ENCODE peak calls at places on chromosome 5, in seven cellular contexts. One of them, this sample, is unnamed.

GRCh38 chr5:158286827-158287226 is 427.9 kb upstream of the CLINT1 start:
- DNase-seq in uterus: no peak
- DNase-seq in HepG2: no peak
- DNase-seq in transverse colon: no peak
- DNase-seq in lower leg skin: no peak
- DNase-seq in ovary: no peak
- DNase-seq in body of pancreas: no peak
- DNase-seq in this sample: no peak

GRCh38 chr5:132498152-132498551 is 7.6 kb upstream of the IRF1 start:
- DNase-seq in uterus: peak; percentile 54
- DNase-seq in HepG2: no peak
- DNase-seq in transverse colon: no peak
- DNase-seq in lower leg skin: peak; percentile 39
- DNase-seq in ovary: peak; percentile 53
- DNase-seq in body of pancreas: peak; percentile 73
- DNase-seq in this sample: no peak

GRCh38 chr5:143896981-143897380 is 85.0 kb downstream of the HMHB1 start:
- DNase-seq in uterus: no peak
- DNase-seq in HepG2: no peak
- DNase-seq in transverse colon: no peak
- DNase-seq in lower leg skin: no peak
- DNase-seq in ovary: no peak
- DNase-seq in body of pancreas: no peak
- DNase-seq in this sample: no peak

GRCh38 chr5:11384441-11385250 is 519.6 kb downstream of the CTNND2 start:
- DNase-seq in uterus: no peak
- DNase-seq in HepG2: no peak
- DNase-seq in transverse colon: no peak
- DNase-seq in lower leg skin: no peak
- DNase-seq in ovary: peak; percentile 58
- DNase-seq in body of pancreas: peak; percentile 40
- DNase-seq in this sample: no peak

GRCh38 chr5:111389390-111390082 is 122.8 kb downstream of the STARD4 start:
- DNase-seq in uterus: no peak
- DNase-seq in HepG2: no peak
- DNase-seq in transverse colon: no peak
- DNase-seq in lower leg skin: no peak
- DNase-seq in ovary: no peak
- DNase-seq in body of pancreas: no peak
- DNase-seq in this sample: no peak

GRCh38 chr5:122498163-122498562 is 186.1 kb downstream of the SNCAIP start:
- DNase-seq in uterus: no peak
- DNase-seq in HepG2: no peak
- DNase-seq in transverse colon: no peak
- DNase-seq in lower leg skin: no peak
- DNase-seq in ovary: peak; percentile 46
- DNase-seq in body of pancreas: no peak
- DNase-seq in this sample: no peak

GRCh38 chr5:160869962-160870521 is 18.0 kb upstream of the ATP10B start:
- DNase-seq in uterus: no peak
- DNase-seq in HepG2: no peak
- DNase-seq in transverse colon: no peak
- DNase-seq in lower leg skin: no peak
- DNase-seq in ovary: no peak
- DNase-seq in body of pancreas: no peak
- DNase-seq in this sample: no peak

GRCh38 chr5:135386096-135386495 is 12.9 kb downstream of the MACROH2A1 start:
- DNase-seq in uterus: no peak
- DNase-seq in HepG2: no peak
- DNase-seq in transverse colon: no peak
- DNase-seq in lower leg skin: no peak
- DNase-seq in ovary: no peak
- DNase-seq in body of pancreas: peak; percentile 25
- DNase-seq in this sample: no peak

GRCh38 chr5:30194595-30194994 is 998.9 kb upstream of the CDH6 start:
- DNase-seq in uterus: no peak
- DNase-seq in HepG2: no peak
- DNase-seq in transverse colon: no peak
- DNase-seq in lower leg skin: no peak
- DNase-seq in ovary: no peak
- DNase-seq in body of pancreas: no peak
- DNase-seq in this sample: no peak

GRCh38 chr5:157265714-157266285 is at the start of gene CYFIP2:
- DNase-seq in uterus: peak; percentile 46
- DNase-seq in HepG2: no peak
- DNase-seq in transverse colon: peak; percentile 80
- DNase-seq in lower leg skin: no peak
- DNase-seq in ovary: peak; percentile 63
- DNase-seq in body of pancreas: peak; percentile 57
- DNase-seq in this sample: peak; percentile 66

GRCh38 chr5:76175821-76176403 is 92.7 kb downstream of the SV2C start:
- DNase-seq in uterus: no peak
- DNase-seq in HepG2: no peak
- DNase-seq in transverse colon: no peak
- DNase-seq in lower leg skin: no peak
- DNase-seq in ovary: no peak
- DNase-seq in body of pancreas: no peak
- DNase-seq in this sample: peak; percentile 73

GRCh38 chr5:98569288-98569687 is 204.2 kb upstream of the RGMB start:
- DNase-seq in uterus: no peak
- DNase-seq in HepG2: no peak
- DNase-seq in transverse colon: no peak
- DNase-seq in lower leg skin: no peak
- DNase-seq in ovary: no peak
- DNase-seq in body of pancreas: no peak
- DNase-seq in this sample: no peak

GRCh38 chr5:52356311-52356918 is 431.3 kb upstream of the ITGA1 start:
- DNase-seq in uterus: no peak
- DNase-seq in HepG2: no peak
- DNase-seq in transverse colon: no peak
- DNase-seq in lower leg skin: no peak
- DNase-seq in ovary: no peak
- DNase-seq in body of pancreas: no peak
- DNase-seq in this sample: peak; percentile 19

GRCh38 chr5:180988592-180988991 is at the start of gene BTNL3:
- DNase-seq in uterus: no peak
- DNase-seq in HepG2: no peak
- DNase-seq in transverse colon: peak; percentile 39
- DNase-seq in lower leg skin: no peak
- DNase-seq in ovary: no peak
- DNase-seq in body of pancreas: no peak
- DNase-seq in this sample: no peak

GRCh38 chr5:58849995-58850667 is 267.3 kb downstream of the RAB3C start:
- DNase-seq in uterus: no peak
- DNase-seq in HepG2: peak; percentile 87
- DNase-seq in transverse colon: peak; percentile 20
- DNase-seq in lower leg skin: no peak
- DNase-seq in ovary: no peak
- DNase-seq in body of pancreas: peak; percentile 88
- DNase-seq in this sample: peak; percentile 59

GRCh38 chr5:40486437-40487270 is 193.1 kb upstream of the PTGER4 start:
- DNase-seq in uterus: no peak
- DNase-seq in HepG2: no peak
- DNase-seq in transverse colon: no peak
- DNase-seq in lower leg skin: peak; percentile 19
- DNase-seq in ovary: no peak
- DNase-seq in body of pancreas: peak; percentile 48
- DNase-seq in this sample: peak; percentile 92

GRCh38 chr5:159211712-159212111 is 2.4 kb upstream of the RNF145 start:
- DNase-seq in uterus: no peak
- DNase-seq in HepG2: no peak
- DNase-seq in transverse colon: peak; percentile 48
- DNase-seq in lower leg skin: no peak
- DNase-seq in ovary: no peak
- DNase-seq in body of pancreas: no peak
- DNase-seq in this sample: peak; percentile 32

GRCh38 chr5:159779481-159779880 is 136.8 kb upstream of the ADRA1B start:
- DNase-seq in uterus: no peak
- DNase-seq in HepG2: no peak
- DNase-seq in transverse colon: no peak
- DNase-seq in lower leg skin: no peak
- DNase-seq in ovary: no peak
- DNase-seq in body of pancreas: no peak
- DNase-seq in this sample: no peak

GRCh38 chr5:5014836-5015235 is 125.3 kb upstream of the ADAMTS16 start:
- DNase-seq in uterus: no peak
- DNase-seq in HepG2: no peak
- DNase-seq in transverse colon: no peak
- DNase-seq in lower leg skin: no peak
- DNase-seq in ovary: no peak
- DNase-seq in body of pancreas: no peak
- DNase-seq in this sample: no peak

GRCh38 chr5:93602261-93603149 is 19.5 kb downstream of the NR2F1 start:
- DNase-seq in uterus: no peak
- DNase-seq in HepG2: no peak
- DNase-seq in transverse colon: no peak
- DNase-seq in lower leg skin: no peak
- DNase-seq in ovary: no peak
- DNase-seq in body of pancreas: no peak
- DNase-seq in this sample: no peak

GRCh38 chr5:35780236-35780635 is 76.5 kb upstream of the IL7R start:
- DNase-seq in uterus: no peak
- DNase-seq in HepG2: no peak
- DNase-seq in transverse colon: no peak
- DNase-seq in lower leg skin: no peak
- DNase-seq in ovary: no peak
- DNase-seq in body of pancreas: no peak
- DNase-seq in this sample: no peak

GRCh38 chr5:100676807-100677631 is 141.8 kb downstream of the FAM174A start:
- DNase-seq in uterus: no peak
- DNase-seq in HepG2: no peak
- DNase-seq in transverse colon: no peak
- DNase-seq in lower leg skin: no peak
- DNase-seq in ovary: no peak
- DNase-seq in body of pancreas: no peak
- DNase-seq in this sample: no peak

GRCh38 chr5:42813533-42813932 is 1.8 kb upstream of the SELENOP start:
- DNase-seq in uterus: peak; percentile 16
- DNase-seq in HepG2: peak; percentile 59
- DNase-seq in transverse colon: no peak
- DNase-seq in lower leg skin: no peak
- DNase-seq in ovary: no peak
- DNase-seq in body of pancreas: no peak
- DNase-seq in this sample: no peak

GRCh38 chr5:5209510-5210286 is 69.6 kb downstream of the ADAMTS16 start:
- DNase-seq in uterus: no peak
- DNase-seq in HepG2: no peak
- DNase-seq in transverse colon: no peak
- DNase-seq in lower leg skin: no peak
- DNase-seq in ovary: no peak
- DNase-seq in body of pancreas: no peak
- DNase-seq in this sample: no peak

GRCh38 chr5:88833371-88834107 is 49.4 kb downstream of the MEF2C start:
- DNase-seq in uterus: peak; percentile 43
- DNase-seq in HepG2: no peak
- DNase-seq in transverse colon: peak; percentile 38
- DNase-seq in lower leg skin: peak; percentile 49
- DNase-seq in ovary: peak; percentile 47
- DNase-seq in body of pancreas: peak; percentile 55
- DNase-seq in this sample: no peak

GRCh38 chr5:151238303-151238741 is 14.4 kb upstream of the CCDC69 start:
- DNase-seq in uterus: peak; percentile 60
- DNase-seq in HepG2: no peak
- DNase-seq in transverse colon: peak; percentile 39
- DNase-seq in lower leg skin: no peak
- DNase-seq in ovary: peak; percentile 68
- DNase-seq in body of pancreas: no peak
- DNase-seq in this sample: peak; percentile 47
- TF ChIP-seq POLR2A in uterus: no peak
- TF ChIP-seq POLR2A in HepG2: no peak
- TF ChIP-seq POLR2A in transverse colon: no peak
- TF ChIP-seq POLR2A in lower leg skin: no peak
- TF ChIP-seq POLR2A in ovary: no peak
- TF ChIP-seq POLR2A in body of pancreas: no peak
- TF ChIP-seq POLR2A in this sample: no peak

DNA sequence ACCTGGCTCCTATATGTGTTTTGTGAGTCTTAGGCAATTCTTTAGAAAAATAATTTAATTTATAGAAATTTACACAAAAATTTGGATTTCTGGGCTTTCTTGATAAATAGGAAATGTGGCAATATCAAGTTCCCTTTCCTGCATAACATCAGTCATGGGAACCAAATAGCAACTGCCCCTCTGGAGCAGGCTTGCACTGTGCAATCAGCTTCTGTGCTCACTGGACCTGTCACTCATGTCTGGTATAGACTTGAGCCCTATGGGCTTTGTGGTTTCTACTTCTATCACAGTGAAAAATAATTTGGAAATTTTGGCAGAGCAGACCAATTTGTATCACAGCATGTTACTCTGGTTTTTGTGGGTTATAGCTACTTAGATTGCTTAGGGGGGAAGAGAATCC is 131.7 kb downstream of the ADGRV1 start:
- DNase-seq in uterus: no peak
- DNase-seq in HepG2: no peak
- DNase-seq in transverse colon: no peak
- DNase-seq in lower leg skin: no peak
- DNase-seq in ovary: no peak
- DNase-seq in body of pancreas: peak; percentile 10
- DNase-seq in this sample: peak; percentile 5
- H3K4me3 ChIP-seq in uterus: no peak overlapping the region
- H3K4me3 ChIP-seq in HepG2: no peak overlapping the region
- H3K4me3 ChIP-seq in transverse colon: no peak overlapping the region
- H3K4me3 ChIP-seq in lower leg skin: no peak overlapping the region
- H3K4me3 ChIP-seq in ovary: no peak overlapping the region
- H3K4me3 ChIP-seq in body of pancreas: no peak overlapping the region
- H3K4me3 ChIP-seq in this sample: no peak overlapping the region

DNA sequence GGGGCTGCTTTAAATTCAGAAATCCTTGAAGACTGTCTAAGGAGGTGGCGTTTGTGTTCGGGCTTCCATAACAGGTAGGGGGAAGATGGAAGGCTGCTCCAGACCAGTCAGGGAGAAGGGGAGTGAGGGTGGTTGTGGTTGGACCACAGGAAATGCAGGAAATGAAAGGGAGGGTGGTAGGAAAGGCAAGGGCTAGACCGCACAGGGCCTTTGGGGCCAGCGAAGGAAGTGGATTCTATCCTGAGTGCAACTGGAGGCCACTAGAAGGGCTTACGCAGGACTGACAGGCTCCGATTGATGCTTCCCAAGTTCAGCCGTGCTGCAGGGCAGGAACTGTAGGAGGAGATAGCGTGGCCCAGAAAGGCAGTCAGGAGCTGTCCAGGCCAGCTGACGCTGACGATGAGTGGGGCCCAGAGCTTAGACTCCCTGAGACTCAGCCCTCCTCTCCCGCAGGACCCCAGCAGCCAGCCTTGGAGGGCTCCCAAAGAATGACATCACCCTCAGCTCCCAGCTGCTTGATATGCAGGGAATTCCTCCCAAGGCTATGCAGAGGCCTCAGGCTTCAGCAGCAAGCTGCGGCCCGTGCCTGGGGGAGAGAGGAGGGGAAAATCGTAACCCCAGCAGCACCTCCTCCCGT is 48.8 kb downstream of the KCNIP1 start:
- DNase-seq in uterus: peak; percentile 88
- DNase-seq in HepG2: no peak
- DNase-seq in transverse colon: peak; percentile 62
- DNase-seq in lower leg skin: no peak
- DNase-seq in ovary: peak; percentile 86
- DNase-seq in body of pancreas: peak; percentile 50
- DNase-seq in this sample: peak; percentile 56
- TF ChIP-seq CTCF in uterus: no peak
- TF ChIP-seq CTCF in HepG2: no peak
- TF ChIP-seq CTCF in transverse colon: no peak
- TF ChIP-seq CTCF in lower leg skin: no peak
- TF ChIP-seq CTCF in ovary: no peak
- TF ChIP-seq CTCF in body of pancreas: no peak
- TF ChIP-seq CTCF in this sample: no peak

GRCh38 chr5:82277987-82278710 is at the start of gene RPS23:
- DNase-seq in uterus: peak; percentile 89
- DNase-seq in HepG2: peak; percentile 86
- DNase-seq in transverse colon: peak; percentile 92
- DNase-seq in lower leg skin: peak; percentile 90
- DNase-seq in ovary: peak; percentile 93
- DNase-seq in body of pancreas: peak; percentile 92
- DNase-seq in this sample: peak; percentile 92
- TF ChIP-seq POLR2A in uterus: peak; percentile 56
- TF ChIP-seq POLR2A in HepG2: peak; percentile 89
- TF ChIP-seq POLR2A in transverse colon: peak; percentile 96
- TF ChIP-seq POLR2A in lower leg skin: no peak
- TF ChIP-seq POLR2A in ovary: no peak
- TF ChIP-seq POLR2A in body of pancreas: peak; percentile 56
- TF ChIP-seq POLR2A in this sample: peak; percentile 85

This sample was measured in NB4.